ENCODE peak calls at places on chromosome 18, in seven cellular contexts. G, Y, I, F, C, M and O are unnamed samples.
A peak's percentile ranks its signal among the peaks of the same experiment; 100 is the strongest.

GRCh38 chr18:41905786-41906527 is 49.1 kb upstream of the PIK3C3 start:
- DNase-seq in I (no peak), F (peak; percentile 19), Y (no peak), C (no peak), G (no peak), M (no peak), O (peak; percentile 3)

GRCh38 chr18:12408247-12408869 is 629 bp downstream of the PRELID3A start:
- DNase-seq in C (no peak), M (no peak), Y (no peak), F (peak; percentile 28), I (no peak), G (no peak), O (peak; percentile 54)

GRCh38 chr18:32093523-32093922 is 1.8 kb downstream of the RNF138 start:
- DNase-seq in I (no peak), C (no peak), G (peak; percentile 4), F (no peak), Y (no peak), M (no peak), O (no peak)

GRCh38 chr18:13452448-13452811 is 233.9 kb downstream of the LDLRAD4 start:
- DNase-seq in G (peak; percentile 14), C (no peak), I (no peak), F (peak; percentile 81), M (peak; percentile 82), Y (peak; percentile 56), O (peak; percentile 40)

GRCh38 chr18:21335927-21336488 is 94.0 kb downstream of the GREB1L start:
- DNase-seq in Y (no peak), F (no peak), I (no peak), G (peak; percentile 2), C (no peak), M (no peak), O (peak; percentile 26)

GRCh38 chr18:70491734-70492348 is 203.0 kb downstream of the SOCS6 start:
- DNase-seq in Y (peak; percentile 69), I (peak; percentile 57), C (peak; percentile 83), M (peak; percentile 44), G (peak; percentile 32), F (peak; percentile 71), O (peak; percentile 38)

GRCh38 chr18:54852780-54853675 is 24.8 kb downstream of the RAB27B start:
- DNase-seq in Y (no peak), I (no peak), F (no peak), M (no peak), G (no peak), C (no peak), O (peak; percentile 40)

GRCh38 chr18:63322908-63323634 is 3.5 kb upstream of the BCL2 start:
- DNase-seq in G (peak; percentile 73), I (no peak), F (peak; percentile 72), Y (peak; percentile 42), M (peak; percentile 54), C (no peak), O (peak; percentile 73)

GRCh38 chr18:56575819-56576663 is 62.4 kb downstream of the TXNL1 start:
- DNase-seq in I (peak; percentile 48), C (no peak), M (peak; percentile 12), G (peak; percentile 71), Y (no peak), F (peak; percentile 48), O (peak; percentile 66)

GRCh38 chr18:31410716-31411483 is 34.3 kb downstream of the DSG4 start:
- DNase-seq in Y (peak; percentile 33), F (peak; percentile 13), M (no peak), G (no peak), I (no peak), C (no peak), O (no peak)

GRCh38 chr18:8766576-8767253 is 61.4 kb downstream of the MTCL1 start:
- DNase-seq in G (no peak), M (no peak), I (no peak), F (peak; percentile 74), C (no peak), Y (no peak), O (no peak)

GRCh38 chr18:44130365-44130942 is 550.2 kb upstream of the SETBP1 start:
- DNase-seq in I (peak; percentile 57), M (peak; percentile 3), G (peak; percentile 3), F (peak; percentile 64), C (no peak), Y (peak; percentile 36), O (peak; percentile 49)

GRCh38 chr18:5508821-5509220 is 35.0 kb downstream of the EPB41L3 start:
- DNase-seq in I (no peak), C (no peak), F (no peak), M (no peak), Y (no peak), G (no peak), O (no peak)

GRCh38 chr18:73943763-73944162 is 203.9 kb downstream of the FBXO15 start:
- DNase-seq in M (no peak), G (no peak), C (no peak), I (no peak), Y (no peak), F (no peak), O (no peak)

GRCh38 chr18:68104036-68104435 is 587.5 kb upstream of the DSEL start:
- DNase-seq in I (no peak), G (no peak), F (no peak), C (no peak), M (peak; percentile 10), Y (no peak), O (no peak)

GRCh38 chr18:33201509-33201926 is 239.0 kb downstream of the CCDC178 start:
- DNase-seq in M (no peak), Y (peak; percentile 64), I (peak; percentile 27), G (no peak), F (peak; percentile 77), C (peak; percentile 74), O (peak; percentile 53)

GRCh38 chr18:41326311-41326710 is 628.7 kb upstream of the PIK3C3 start:
- DNase-seq in F (no peak), C (no peak), G (peak; percentile 68), I (no peak), Y (no peak), M (no peak), O (peak; percentile 45)

GRCh38 chr18:80075940-80076339 is 33.1 kb upstream of the ADNP2 start:
- DNase-seq in M (no peak), G (no peak), I (no peak), C (no peak), Y (no peak), F (no peak), O (no peak)

GRCh38 chr18:56286775-56287174 is 351.6 kb downstream of the TXNL1 start:
- DNase-seq in M (no peak), Y (no peak), I (no peak), C (no peak), G (peak; percentile 87), F (no peak), O (peak; percentile 14)

GRCh38 chr18:31977270-31977872 is 34.4 kb upstream of the TRAPPC8 start:
- DNase-seq in C (peak; percentile 59), G (peak; percentile 54), Y (peak; percentile 70), F (peak; percentile 85), I (peak; percentile 5), M (no peak), O (peak; percentile 52)

GRCh38 chr18:54647176-54647575 is 56.1 kb downstream of the DYNAP start:
- DNase-seq in G (peak; percentile 4), I (peak; percentile 11), F (peak; percentile 67), M (peak; percentile 10), Y (peak; percentile 38), C (no peak), O (peak; percentile 13)

GRCh38 chr18:55633032-55633431 is 45.0 kb upstream of the TCF4 start:
- DNase-seq in F (no peak), I (no peak), Y (no peak), M (peak; percentile 7), C (no peak), G (no peak), O (no peak)

GRCh38 chr18:76496200-76496890 is 1.3 kb upstream of the ZNF516 start:
- DNase-seq in G (peak; percentile 74), I (peak; percentile 70), M (no peak), C (peak; percentile 80), Y (peak; percentile 76), F (peak; percentile 79), O (peak; percentile 79)

GRCh38 chr18:31685097-31686082 is 1.0 kb upstream of the B4GALT6 start:
- DNase-seq in I (peak; percentile 76), Y (peak; percentile 86), M (peak; percentile 40), F (peak; percentile 85), G (peak; percentile 54), C (peak; percentile 86), O (peak; percentile 87)

GRCh38 chr18:45728341-45729010 is 4.5 kb downstream of the SLC14A1 start:
- DNase-seq in M (no peak), G (peak; percentile 56), I (no peak), C (no peak), Y (no peak), F (no peak), O (no peak)

GRCh38 chr18:77098033-77098432 is 34.5 kb downstream of the MBP start:
- DNase-seq in F (no peak), M (no peak), Y (no peak), G (peak; percentile 84), I (no peak), C (no peak), O (no peak)

DNA sequence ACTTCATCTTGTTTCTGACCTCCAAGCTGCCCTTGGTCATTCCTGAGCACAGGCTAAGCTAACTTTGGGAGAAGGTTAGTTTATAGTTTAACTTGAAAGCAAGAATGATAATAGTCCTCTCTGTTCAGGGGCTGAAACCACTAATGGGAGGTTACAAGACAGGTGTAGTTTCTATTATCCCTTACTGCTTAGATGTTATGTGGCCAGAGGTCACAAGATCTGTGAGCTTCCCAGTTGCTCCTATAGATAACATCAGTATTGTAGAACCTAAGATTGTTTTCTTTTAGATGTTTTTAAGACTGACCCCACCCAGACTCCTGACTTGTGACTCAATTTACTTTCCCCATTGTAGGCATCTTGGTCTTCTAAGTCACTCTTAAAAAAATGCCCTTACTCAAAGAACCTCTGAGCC is 94.8 kb upstream of the LPIN2 start:
- DNase-seq in G (no peak), C (no peak), F (no peak), M (peak; percentile 63), Y (no peak), I (no peak), O (no peak)
- H3K18ac ChIP-seq in G (no peak overlapping the region), C (no peak overlapping the region), F (no peak overlapping the region), M (no peak overlapping the region), Y (no peak overlapping the region), I (no peak overlapping the region), O (no peak overlapping the region)

DNA sequence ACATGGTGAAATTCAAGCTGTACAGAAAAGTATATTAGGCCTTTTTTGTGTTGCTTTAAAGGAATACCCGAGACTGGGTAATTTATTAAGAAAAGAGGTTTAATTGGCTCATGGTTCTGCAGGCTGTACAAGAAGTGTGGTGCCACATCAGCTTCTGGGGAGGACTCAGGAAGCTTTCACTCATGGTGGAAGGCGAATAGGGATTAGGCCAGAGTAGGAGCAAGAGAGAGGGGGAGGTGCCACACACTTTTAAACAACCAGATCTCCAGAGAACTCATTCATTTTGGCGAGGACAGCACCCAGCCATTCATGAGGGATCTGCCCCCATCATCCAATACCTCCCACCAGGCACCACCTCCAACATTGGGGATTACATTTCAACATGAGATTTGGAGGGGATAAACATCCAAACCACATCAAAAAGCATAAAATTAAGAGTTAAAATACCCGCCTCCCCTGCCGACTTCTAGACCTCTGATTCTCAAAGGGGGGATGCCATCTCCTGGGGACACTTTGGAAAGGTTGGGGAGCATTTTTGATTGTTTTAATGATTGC is 15.1 kb upstream of the LIPG start:
- DNase-seq in M (no peak), C (no peak), G (no peak), F (peak; percentile 58), Y (no peak), I (no peak), O (no peak)
- H3K18ac ChIP-seq in M (no peak overlapping the region), C (no peak overlapping the region), G (no peak overlapping the region), F (no peak overlapping the region), Y (no peak overlapping the region), I (no peak overlapping the region), O (no peak overlapping the region)

GRCh38 chr18:38931754-38932050 is 1366.1 kb upstream of the CELF4 start:
- DNase-seq in M (no peak), I (no peak), F (no peak), C (no peak), G (no peak), Y (no peak), O (no peak)
- H3K18ac ChIP-seq in M (no peak overlapping the region), I (no peak overlapping the region), F (peak overlapping the region; percentile 0), C (peak overlapping the region; percentile 26), G (no peak overlapping the region), Y (no peak overlapping the region), O (no peak overlapping the region)

GRCh38 chr18:36459786-36460185 is 162.3 kb downstream of the FHOD3 start:
- DNase-seq in G (no peak), Y (no peak), C (peak; percentile 31), I (no peak), M (no peak), F (no peak), O (no peak)
- H3K18ac ChIP-seq in G (no peak overlapping the region), Y (no peak overlapping the region), C (no peak overlapping the region), I (no peak overlapping the region), M (no peak overlapping the region), F (no peak overlapping the region), O (no peak overlapping the region)